ENCODE peak calls at places on chromosome 4, in seven cellular contexts. W is IMR-90, K is tibial nerve, J is esophagus muscularis mucosa, B is A549, A is uterus, Z is sigmoid colon. T is an unnamed sample. For H3K4me1, the result is how much of the 10 kb centered on the place peaks cover.

GRCh38 chr4:78534286-78534955 is 17.1 kb upstream of the ANXA3 start:
- DNase-seq in W (peak), K (no peak), J (no peak), B (no peak), A (no peak), Z (no peak), T (no peak)

GRCh38 chr4:109213056-109213455 is 89.4 kb downstream of the COL25A1 start:
- DNase-seq in W (no peak), K (no peak), J (no peak), B (no peak), A (no peak), Z (no peak), T (no peak)

GRCh38 chr4:1582227-1582626 is 101.9 kb downstream of the FAM53A start:
- DNase-seq in W (no peak), K (no peak), J (no peak), B (no peak), A (no peak), Z (peak), T (peak)

GRCh38 chr4:15738877-15739276 is 36.0 kb downstream of the BST1 start:
- DNase-seq in W (peak), K (no peak), J (no peak), B (no peak), A (no peak), Z (no peak), T (no peak)

GRCh38 chr4:52071786-52072552 is 20.9 kb downstream of the SPATA18 start:
- DNase-seq in W (no peak), K (no peak), J (no peak), B (no peak), A (no peak), Z (no peak), T (no peak)

GRCh38 chr4:16043820-16044554 is 39.8 kb downstream of the PROM1 start:
- DNase-seq in W (no peak), K (no peak), J (no peak), B (no peak), A (peak), Z (peak), T (no peak)

GRCh38 chr4:98625920-98626319 is 32.5 kb downstream of the TSPAN5 start:
- DNase-seq in W (no peak), K (no peak), J (peak), B (no peak), A (no peak), Z (no peak), T (no peak)

GRCh38 chr4:37892641-37893040 is 1.8 kb downstream of the TBC1D1 start:
- DNase-seq in W (no peak), K (no peak), J (no peak), B (no peak), A (no peak), Z (no peak), T (no peak)

GRCh38 chr4:54676062-54676461 is 18.3 kb downstream of the KIT start:
- DNase-seq in W (no peak), K (no peak), J (no peak), B (no peak), A (no peak), Z (no peak), T (no peak)

GRCh38 chr4:172708184-172708583 is 460.4 kb upstream of the GALNT7 start:
- DNase-seq in W (no peak), K (no peak), J (no peak), B (no peak), A (no peak), Z (no peak), T (no peak)

GRCh38 chr4:118716304-118716703 is 31.1 kb downstream of the METTL14 start:
- DNase-seq in W (no peak), K (no peak), J (no peak), B (no peak), A (no peak), Z (no peak), T (no peak)

GRCh38 chr4:165461176-165461835 is 82.5 kb downstream of the CPE start:
- DNase-seq in W (peak), K (no peak), J (no peak), B (no peak), A (peak), Z (no peak), T (peak)

GRCh38 chr4:3655485-3656429 is 110.4 kb upstream of the ADRA2C start:
- DNase-seq in W (no peak), K (no peak), J (no peak), B (no peak), A (peak), Z (no peak), T (no peak)

GRCh38 chr4:85478576-85478975 is 3.6 kb downstream of the ARHGAP24 start:
- DNase-seq in W (no peak), K (no peak), J (no peak), B (no peak), A (no peak), Z (no peak), T (no peak)

GRCh38 chr4:108885211-108885610 is 122.4 kb upstream of the ETNPPL start:
- DNase-seq in W (peak), K (no peak), J (no peak), B (no peak), A (no peak), Z (no peak), T (no peak)

GRCh38 chr4:86453044-86453501 is 93.2 kb upstream of the MAPK10 start:
- DNase-seq in W (peak), K (no peak), J (no peak), B (no peak), A (peak), Z (peak), T (peak)

GRCh38 chr4:140904904-140905303 is 148.7 kb upstream of the TBC1D9 start:
- DNase-seq in W (no peak), K (no peak), J (no peak), B (no peak), A (no peak), Z (no peak), T (no peak)

GRCh38 chr4:175351473-175351872 is 433.3 kb downstream of the ADAM29 start:
- DNase-seq in W (no peak), K (no peak), J (no peak), B (no peak), A (no peak), Z (no peak), T (no peak)
- H3K27ac ChIP-seq in W (no peak), K (no peak), J (no peak), B (no peak), A (no peak), Z (no peak), T (no peak)

GRCh38 chr4:130028552-130028951 is 932.6 kb downstream of the C4orf33 start:
- DNase-seq in W (no peak), K (no peak), J (no peak), B (no peak), A (no peak), Z (no peak), T (no peak)
- H3K4me1 ChIP-seq in W (under half), K (under half), J (under half), B (under half), A (under half), Z (under half), T (under half)

DNA sequence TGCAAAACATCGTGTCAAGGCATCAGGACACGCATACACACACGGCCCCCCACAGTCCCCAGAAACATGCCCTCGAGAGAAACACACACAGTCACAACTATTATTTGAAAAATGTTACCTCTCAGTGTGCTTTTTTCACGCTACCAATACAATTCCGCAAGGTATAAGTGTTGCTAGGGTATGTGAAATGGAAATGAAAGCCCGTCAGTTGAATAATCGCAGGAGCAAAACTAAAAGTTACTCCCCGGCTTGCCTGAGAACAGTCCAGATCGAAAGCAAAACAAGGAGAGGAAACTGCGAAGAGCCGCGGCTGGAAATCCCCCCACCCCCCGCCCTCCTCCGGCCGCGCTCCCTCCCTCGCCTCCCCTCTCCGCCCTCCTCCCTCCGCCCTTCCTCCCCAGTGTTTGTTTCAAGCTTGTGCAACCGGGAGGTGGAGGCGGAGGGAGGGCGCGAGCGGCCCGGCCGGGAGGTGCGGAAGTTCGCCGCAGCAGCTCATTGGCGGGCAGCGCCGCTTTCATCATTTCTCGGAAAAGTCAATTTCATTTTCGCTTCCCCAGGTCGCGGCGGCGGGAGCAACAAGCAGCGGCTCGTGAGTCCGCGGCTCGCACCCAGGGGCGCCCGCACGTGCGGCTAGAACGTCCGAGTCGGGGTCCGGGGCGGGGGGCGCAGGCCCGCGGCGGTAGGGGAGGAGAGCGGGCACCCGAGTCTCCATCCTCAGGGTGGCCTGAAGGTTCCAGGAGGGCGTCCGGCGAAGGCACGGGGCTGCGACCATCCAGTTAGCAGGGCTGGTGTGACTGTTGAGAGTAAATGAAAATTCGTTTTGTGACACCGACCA is at the start of gene IRF2:
- DNase-seq in W (peak), K (peak), J (peak), B (peak), A (peak), Z (peak), T (peak)
- TF ChIP-seq POLR2A in W (peak), K (peak), J (peak), B (no peak), A (peak), Z (peak), T (no peak)

GRCh38 chr4:133968174-133968573 is 233.4 kb downstream of the PABPC4L start:
- DNase-seq in W (no peak), K (no peak), J (no peak), B (no peak), A (no peak), Z (no peak), T (no peak)
- H3K27ac ChIP-seq in W (no peak), K (no peak), J (no peak), B (no peak), A (no peak), Z (no peak), T (peak)

DNA sequence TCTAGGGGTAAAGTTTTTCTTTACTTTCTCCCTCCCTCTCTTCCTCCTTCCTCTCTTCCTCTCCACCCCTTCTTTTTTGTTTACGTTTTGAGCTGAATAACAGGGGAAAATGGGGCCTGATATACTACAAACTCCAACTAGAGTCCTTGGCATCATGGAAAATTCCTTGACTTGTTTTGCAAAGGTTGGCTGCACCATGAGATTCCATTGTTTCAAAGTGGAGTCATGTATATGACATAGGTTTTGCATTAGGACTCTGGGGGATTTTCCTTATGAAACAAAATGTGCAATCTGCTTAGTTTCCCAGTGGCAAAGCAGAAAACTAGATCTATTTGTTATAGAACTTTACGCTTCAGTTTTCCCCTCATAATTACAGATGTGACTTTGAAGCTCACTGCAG is 233.5 kb upstream of the PGRMC2 start:
- DNase-seq in W (peak), K (no peak), J (no peak), B (no peak), A (no peak), Z (no peak), T (no peak)
- H3K4me1 ChIP-seq in W (under half), K (under half), J (under half), B (half or more), A (under half), Z (under half), T (under half)

GRCh38 chr4:139721789-139722188 is 56.2 kb downstream of the MGST2 start:
- DNase-seq in W (no peak), K (no peak), J (no peak), B (no peak), A (no peak), Z (no peak), T (no peak)

GRCh38 chr4:139718833-139719232 is 53.2 kb downstream of the MGST2 start:
- DNase-seq in W (no peak), K (no peak), J (no peak), B (no peak), A (no peak), Z (no peak), T (no peak)

GRCh38 chr4:139719381-139720101 is 53.9 kb downstream of the MGST2 start:
- DNase-seq in W (no peak), K (no peak), J (no peak), B (no peak), A (no peak), Z (peak), T (no peak)

GRCh38 chr4:139718358-139718757 is 52.7 kb downstream of the MGST2 start:
- DNase-seq in W (no peak), K (no peak), J (no peak), B (no peak), A (no peak), Z (no peak), T (no peak)

DNA sequence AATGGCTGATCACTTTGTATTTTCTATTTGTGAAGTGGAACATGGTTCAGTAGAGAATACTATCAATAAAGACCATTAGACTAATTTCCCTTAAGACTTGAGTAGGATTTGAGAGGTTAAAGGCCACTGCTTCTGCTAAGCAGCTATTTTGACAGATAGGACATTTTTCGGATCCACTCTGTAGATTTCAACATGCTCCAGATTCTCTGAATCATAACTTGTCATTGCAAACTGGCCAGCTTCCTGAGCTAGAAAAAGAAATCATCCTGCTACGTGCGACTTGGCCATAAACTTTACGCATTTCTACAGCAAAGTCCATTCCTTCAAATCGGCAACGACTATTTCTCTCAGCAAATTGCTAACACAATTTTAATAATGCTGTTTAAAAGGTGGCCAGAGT is 55.2 kb downstream of the MGST2 start:
- DNase-seq in W (peak), K (no peak), J (no peak), B (no peak), A (no peak), Z (no peak), T (no peak)
- TF ChIP-seq POLR2A in W (no peak), K (no peak), J (no peak), B (no peak), A (no peak), Z (no peak), T (no peak)

DNA sequence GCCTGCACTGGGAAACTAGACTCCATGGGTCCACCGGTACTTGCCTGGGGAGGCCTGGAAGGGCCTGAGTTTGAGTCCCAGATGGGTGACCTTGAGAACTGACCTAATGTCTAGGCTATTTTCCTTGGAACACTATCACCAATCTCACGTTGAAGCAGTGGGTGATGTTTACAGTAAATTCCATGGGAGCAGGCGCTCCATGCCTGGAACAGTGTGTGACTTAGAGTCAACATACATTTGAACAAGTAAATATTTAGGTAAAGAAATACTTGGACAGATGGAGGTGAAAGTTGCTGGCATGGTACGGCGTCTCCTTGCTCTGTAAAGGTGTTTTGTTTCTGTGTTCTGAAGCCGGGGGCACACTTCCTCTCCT is 47.5 kb downstream of the TBC1D14 start:
- DNase-seq in W (peak), K (no peak), J (no peak), B (no peak), A (no peak), Z (no peak), T (no peak)
- H3K27ac ChIP-seq in W (peak), K (no peak), J (no peak), B (no peak), A (no peak), Z (no peak), T (no peak)

GRCh38 chr4:125650557-125650956 is 335.8 kb downstream of the FAT4 start:
- DNase-seq in W (peak), K (no peak), J (no peak), B (no peak), A (no peak), Z (no peak), T (no peak)
- H3K4me1 ChIP-seq in W (under half), K (under half), J (under half), B (under half), A (under half), Z (under half), T (under half)